ENCODE peak calls at places on chromosomes 3 and 15, in seven cellular contexts. D is stimulated activated memory B cell treated with anti-CD40 and anti-IgM and Interleukin-4, amounts not matched to agents 10 μg/mL and 1 μg/mL and 100 μg/mL, for 72 hours; H is PC-3; Z is left cardiac atrium; A is sciatic nerve; Q is activated CD8-positive, alpha-beta T cell treated with anti-CD3 and anti-CD28 coated beads, Interleukin-2, amount 10 ng/mL, durations not matched to agents 7 days and 5 days; X is upper lobe of right lung. F is an unnamed sample.

GRCh38 chr15:40348471-40348864 is 2.4 kb upstream of the PHGR1 start:
- ATAC-seq in D (no peak), H (no peak), Z (peak; percentile 15), A (no peak), Q (no peak), X (no peak), F (no peak)

GRCh38 chr3:72359743-72360142 is 488.5 kb downstream of the SHQ1 start:
- ATAC-seq in D (no peak), H (no peak), Z (no peak), A (no peak), Q (no peak), X (no peak), F (no peak)

GRCh38 chr3:12655701-12656100 is 8.2 kb downstream of the RAF1 start:
- ATAC-seq in D (peak; percentile 50), H (no peak), Z (no peak), A (no peak), Q (no peak), X (no peak), F (no peak)

GRCh38 chr15:52803543-52804306 is 13.6 kb upstream of the ONECUT1 start:
- ATAC-seq in D (no peak), H (no peak), Z (no peak), A (no peak), Q (no peak), X (no peak), F (no peak)

GRCh38 chr3:97815149-97815917 is 6.5 kb upstream of the CRYBG3 start:
- ATAC-seq in D (no peak), H (peak; percentile 85), Z (no peak), A (no peak), Q (peak; percentile 79), X (no peak), F (no peak)

GRCh38 chr3:187967982-187968381 is 186.0 kb upstream of the LPP start:
- ATAC-seq in D (no peak), H (peak; percentile 80), Z (peak; percentile 82), A (no peak), Q (no peak), X (no peak), F (no peak)

GRCh38 chr15:76169013-76169412 is 109.2 kb downstream of the TMEM266 start:
- ATAC-seq in D (peak; percentile 34), H (peak; percentile 48), Z (peak; percentile 49), A (peak; percentile 40), Q (no peak), X (peak; percentile 52), F (peak; percentile 48)

GRCh38 chr15:75200765-75201608 is 695 bp upstream of the C15orf39 start:
- ATAC-seq in D (no peak), H (peak; percentile 6), Z (peak; percentile 1), A (peak; percentile 4), Q (no peak), X (peak; percentile 14), F (peak; percentile 54)

GRCh38 chr15:81897011-81897677 is 148.7 kb downstream of the MEX3B start:
- ATAC-seq in D (no peak), H (no peak), Z (peak; percentile 66), A (no peak), Q (no peak), X (no peak), F (no peak)

GRCh38 chr3:13252207-13252606 is 167.9 kb downstream of the NUP210 start:
- ATAC-seq in D (no peak), H (no peak), Z (no peak), A (no peak), Q (no peak), X (no peak), F (no peak)

GRCh38 chr3:138188013-138188352 is 882 bp downstream of the ARMC8 start:
- ATAC-seq in D (no peak), H (peak; percentile 23), Z (peak; percentile 70), A (peak; percentile 43), Q (no peak), X (peak; percentile 53), F (peak; percentile 33)

GRCh38 chr15:98802187-98802586 is 153.8 kb downstream of the IGF1R start:
- ATAC-seq in D (no peak), H (no peak), Z (no peak), A (no peak), Q (no peak), X (no peak), F (no peak)

GRCh38 chr3:195537995-195538394 is 5.1 kb downstream of the PPP1R2 start:
- ATAC-seq in D (peak; percentile 80), H (no peak), Z (no peak), A (no peak), Q (peak; percentile 34), X (no peak), F (no peak)

GRCh38 chr15:27864076-27864475 is 235.0 kb downstream of the OCA2 start:
- ATAC-seq in D (no peak), H (no peak), Z (no peak), A (no peak), Q (no peak), X (no peak), F (no peak)

GRCh38 chr3:134326126-134326525 is 48.1 kb downstream of the AMOTL2 start:
- ATAC-seq in D (no peak), H (no peak), Z (no peak), A (no peak), Q (no peak), X (peak; percentile 18), F (no peak)

GRCh38 chr15:97960364-97961066 is at the start of gene ARRDC4:
- ATAC-seq in D (peak; percentile 97), H (peak; percentile 94), Z (peak; percentile 99), A (peak; percentile 99), Q (peak; percentile 98), X (peak; percentile 97), F (peak; percentile 100)

GRCh38 chr15:80449825-80450224 is 45.6 kb downstream of the ARNT2 start:
- ATAC-seq in D (no peak), H (no peak), Z (no peak), A (no peak), Q (no peak), X (peak; percentile 16), F (no peak)

GRCh38 chr3:88000853-88001252 is 58.0 kb downstream of the CGGBP1 start:
- ATAC-seq in D (peak; percentile 67), H (no peak), Z (peak; percentile 43), A (no peak), Q (peak; percentile 19), X (peak; percentile 51), F (no peak)

GRCh38 chr3:20324664-20325478 is 138.9 kb upstream of the SGO1 start:
- ATAC-seq in D (peak; percentile 84), H (no peak), Z (no peak), A (no peak), Q (no peak), X (peak; percentile 64), F (no peak)

GRCh38 chr15:89845305-89845893 is 30.7 kb upstream of the ANPEP start:
- ATAC-seq in D (no peak), H (peak; percentile 77), Z (peak; percentile 85), A (peak; percentile 50), Q (no peak), X (peak; percentile 84), F (peak; percentile 85)

GRCh38 chr3:11195721-11196332 is 41.5 kb downstream of the HRH1 start:
- ATAC-seq in D (no peak), H (peak; percentile 43), Z (peak; percentile 24), A (peak; percentile 60), Q (peak; percentile 87), X (peak; percentile 16), F (peak; percentile 4)

F was measured in esophagus mucosa.